ENCODE peak calls at places on chromosomes 11 and 22, in six cellular contexts. One of them, this sample, is unnamed.

GRCh38 chr22:50625131-50625567 is 2.8 kb downstream of the ARSA start:
- DNase-seq in body of pancreas: no peak
- DNase-seq in uterus: no peak
- DNase-seq in GM10248: no peak
- DNase-seq in stomach: no peak
- DNase-seq in tibial artery: no peak
- DNase-seq in this sample: no peak

GRCh38 chr11:100080821-100081220 is 606.3 kb upstream of the ARHGAP42 start:
- DNase-seq in uterus: no peak
- DNase-seq in body of pancreas: no peak
- DNase-seq in GM10248: no peak
- DNase-seq in stomach: no peak
- DNase-seq in tibial artery: no peak
- DNase-seq in this sample: no peak

GRCh38 chr11:30497600-30497999 is 88.6 kb downstream of the MPPED2 start:
- DNase-seq in tibial artery: no peak
- DNase-seq in uterus: no peak
- DNase-seq in GM10248: no peak
- DNase-seq in body of pancreas: no peak
- DNase-seq in stomach: no peak
- DNase-seq in this sample: no peak

GRCh38 chr11:131763193-131763890 is 392.9 kb downstream of the NTM start:
- DNase-seq in stomach: no peak
- DNase-seq in body of pancreas: no peak
- DNase-seq in GM10248: no peak
- DNase-seq in tibial artery: no peak
- DNase-seq in uterus: no peak
- DNase-seq in this sample: no peak

GRCh38 chr11:106644824-106645223 is 373.5 kb downstream of the GUCY1A2 start:
- DNase-seq in tibial artery: no peak
- DNase-seq in uterus: no peak
- DNase-seq in GM10248: no peak
- DNase-seq in stomach: no peak
- DNase-seq in body of pancreas: no peak
- DNase-seq in this sample: no peak

GRCh38 chr11:75719089-75719638 is 1.5 kb downstream of the MOGAT2 start:
- DNase-seq in body of pancreas: no peak
- DNase-seq in uterus: no peak
- DNase-seq in stomach: peak; percentile 30
- DNase-seq in tibial artery: no peak
- DNase-seq in GM10248: peak; percentile 57
- DNase-seq in this sample: peak; percentile 33

GRCh38 chr22:24155597-24156145 is 25.6 kb upstream of the SUSD2 start:
- DNase-seq in stomach: peak; percentile 84
- DNase-seq in tibial artery: peak; percentile 93
- DNase-seq in GM10248: peak; percentile 74
- DNase-seq in body of pancreas: peak; percentile 84
- DNase-seq in uterus: peak; percentile 83
- DNase-seq in this sample: peak; percentile 87

GRCh38 chr11:58186938-58187337 is 1.9 kb upstream of the OR9Q2 start:
- DNase-seq in tibial artery: no peak
- DNase-seq in body of pancreas: no peak
- DNase-seq in uterus: no peak
- DNase-seq in GM10248: no peak
- DNase-seq in stomach: no peak
- DNase-seq in this sample: no peak

GRCh38 chr11:75969626-75970308 is 154.8 kb downstream of the UVRAG start:
- DNase-seq in GM10248: no peak
- DNase-seq in uterus: no peak
- DNase-seq in tibial artery: no peak
- DNase-seq in body of pancreas: no peak
- DNase-seq in stomach: no peak
- DNase-seq in this sample: no peak

GRCh38 chr22:47106806-47107205 is 344.4 kb downstream of the TBC1D22A start:
- DNase-seq in tibial artery: no peak
- DNase-seq in body of pancreas: no peak
- DNase-seq in uterus: no peak
- DNase-seq in stomach: no peak
- DNase-seq in GM10248: no peak
- DNase-seq in this sample: no peak

GRCh38 chr11:118370774-118371173 is 11.4 kb downstream of the UBE4A start:
- DNase-seq in uterus: no peak
- DNase-seq in body of pancreas: no peak
- DNase-seq in tibial artery: no peak
- DNase-seq in GM10248: no peak
- DNase-seq in stomach: no peak
- DNase-seq in this sample: no peak

GRCh38 chr11:3340025-3340424 is 38.9 kb downstream of the ZNF195 start:
- DNase-seq in GM10248: no peak
- DNase-seq in body of pancreas: no peak
- DNase-seq in stomach: no peak
- DNase-seq in uterus: no peak
- DNase-seq in tibial artery: no peak
- DNase-seq in this sample: no peak

GRCh38 chr11:86748296-86748695 is 52.0 kb upstream of the PRSS23 start:
- DNase-seq in uterus: no peak
- DNase-seq in GM10248: no peak
- DNase-seq in stomach: no peak
- DNase-seq in body of pancreas: no peak
- DNase-seq in tibial artery: no peak
- DNase-seq in this sample: no peak

GRCh38 chr11:36411202-36411640 is 98.9 kb downstream of the TRAF6 start:
- DNase-seq in GM10248: peak; percentile 50
- DNase-seq in uterus: no peak
- DNase-seq in tibial artery: no peak
- DNase-seq in body of pancreas: no peak
- DNase-seq in stomach: peak; percentile 28
- DNase-seq in this sample: no peak

GRCh38 chr11:2789331-2789730 is 89.5 kb upstream of the KCNQ1OT1 start:
- DNase-seq in GM10248: no peak
- DNase-seq in uterus: no peak
- DNase-seq in tibial artery: peak; percentile 50
- DNase-seq in body of pancreas: no peak
- DNase-seq in stomach: peak; percentile 23
- DNase-seq in this sample: peak; percentile 65

DNA sequence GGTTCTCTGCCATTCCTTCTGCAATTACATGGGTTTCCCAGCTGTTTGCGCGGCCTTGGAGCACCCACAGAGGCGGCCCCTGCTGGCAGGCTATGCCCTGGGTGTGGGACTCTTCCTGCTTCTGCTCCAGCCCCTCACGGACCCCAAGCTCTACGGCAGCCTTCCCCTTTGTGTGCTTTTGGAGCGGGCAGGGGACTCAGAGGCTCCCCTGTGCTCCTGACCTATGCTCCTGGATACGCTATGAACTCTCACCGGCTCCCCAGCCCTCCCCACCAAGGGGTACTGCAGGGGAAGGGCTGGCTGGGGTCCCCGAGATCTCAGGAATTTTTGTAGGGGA is 2.6 kb downstream of the RCE1 start:
- DNase-seq in body of pancreas: no peak
- DNase-seq in GM10248: no peak
- DNase-seq in uterus: no peak
- DNase-seq in tibial artery: peak; percentile 57
- DNase-seq in stomach: peak; percentile 21
- DNase-seq in this sample: peak; percentile 64
- TF ChIP-seq CTCF in body of pancreas: no peak
- TF ChIP-seq CTCF in GM10248: no peak
- TF ChIP-seq CTCF in uterus: no peak
- TF ChIP-seq CTCF in tibial artery: no peak
- TF ChIP-seq CTCF in stomach: no peak
- TF ChIP-seq CTCF in this sample: no peak

DNA sequence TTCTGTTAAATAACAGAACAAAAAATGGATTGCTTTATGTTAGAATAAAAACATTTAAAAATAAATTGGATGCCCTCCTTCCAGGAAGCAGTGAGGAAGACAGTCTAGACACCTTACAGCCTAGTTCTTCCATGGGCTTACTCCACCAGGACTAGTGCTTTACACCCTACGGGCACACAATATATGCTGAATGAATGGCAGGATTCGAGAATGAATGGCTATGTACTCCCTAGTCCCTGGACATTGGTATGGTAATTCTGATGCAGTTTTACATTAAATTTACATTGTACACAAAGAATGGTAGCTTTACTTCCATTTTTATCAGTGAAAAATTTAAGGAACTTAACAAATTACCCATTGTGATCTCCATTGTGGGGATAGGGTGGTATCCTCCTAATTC is 16.7 kb downstream of the TMEM218 start:
- DNase-seq in stomach: no peak
- DNase-seq in body of pancreas: no peak
- DNase-seq in tibial artery: no peak
- DNase-seq in uterus: no peak
- DNase-seq in GM10248: no peak
- DNase-seq in this sample: no peak
- TF ChIP-seq CTCF in stomach: no peak
- TF ChIP-seq CTCF in body of pancreas: no peak
- TF ChIP-seq CTCF in tibial artery: no peak
- TF ChIP-seq CTCF in uterus: no peak
- TF ChIP-seq CTCF in GM10248: no peak
- TF ChIP-seq CTCF in this sample: no peak

DNA sequence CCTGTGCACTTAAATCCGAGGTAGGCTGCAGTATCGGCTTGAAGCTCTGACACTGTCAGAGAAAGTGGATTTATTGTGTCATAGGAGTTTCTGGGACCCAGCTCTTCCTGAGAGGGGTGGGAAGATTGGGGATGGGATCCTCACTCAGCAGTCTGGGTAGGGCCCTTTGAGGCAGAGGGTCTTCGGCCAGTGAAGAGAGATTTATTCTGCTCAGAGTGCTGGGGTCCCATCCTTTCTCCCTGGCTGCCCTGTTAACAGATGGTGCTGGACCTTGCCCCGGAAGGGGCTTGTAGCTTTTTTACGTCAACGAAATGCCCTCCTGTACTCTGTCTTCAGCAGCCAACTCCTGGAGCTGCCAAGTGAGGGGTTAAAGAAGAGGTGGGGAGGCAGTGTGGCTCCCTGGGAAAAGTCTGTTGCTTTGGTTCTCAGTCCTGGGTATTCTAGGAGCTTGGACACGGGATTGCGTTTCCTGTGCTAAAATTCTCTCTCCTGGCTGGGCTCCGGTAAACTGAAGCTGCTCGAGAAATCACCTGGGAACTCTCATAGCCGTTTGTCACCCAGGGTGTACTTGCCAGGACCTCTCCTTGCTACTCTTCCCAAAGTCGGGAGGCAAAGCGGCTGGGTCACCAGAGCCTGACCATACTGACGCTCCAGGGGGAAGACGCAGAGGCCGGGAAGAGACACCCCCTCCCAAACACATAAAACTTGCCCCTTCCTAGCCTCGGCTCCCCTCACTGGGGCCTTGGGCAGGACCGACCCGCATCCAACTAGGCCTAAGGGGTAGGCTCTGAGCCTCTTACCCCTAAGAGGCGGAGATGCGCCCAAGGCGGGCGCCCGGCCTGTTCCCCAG is 806 bp upstream of the SMDT1 start:
- DNase-seq in stomach: no peak
- DNase-seq in tibial artery: peak; percentile 76
- DNase-seq in GM10248: no peak
- DNase-seq in body of pancreas: peak; percentile 31
- DNase-seq in uterus: peak; percentile 43
- DNase-seq in this sample: no peak
- TF ChIP-seq CTCF in stomach: no peak
- TF ChIP-seq CTCF in tibial artery: no peak
- TF ChIP-seq CTCF in GM10248: no peak
- TF ChIP-seq CTCF in body of pancreas: no peak
- TF ChIP-seq CTCF in uterus: no peak
- TF ChIP-seq CTCF in this sample: no peak

DNA sequence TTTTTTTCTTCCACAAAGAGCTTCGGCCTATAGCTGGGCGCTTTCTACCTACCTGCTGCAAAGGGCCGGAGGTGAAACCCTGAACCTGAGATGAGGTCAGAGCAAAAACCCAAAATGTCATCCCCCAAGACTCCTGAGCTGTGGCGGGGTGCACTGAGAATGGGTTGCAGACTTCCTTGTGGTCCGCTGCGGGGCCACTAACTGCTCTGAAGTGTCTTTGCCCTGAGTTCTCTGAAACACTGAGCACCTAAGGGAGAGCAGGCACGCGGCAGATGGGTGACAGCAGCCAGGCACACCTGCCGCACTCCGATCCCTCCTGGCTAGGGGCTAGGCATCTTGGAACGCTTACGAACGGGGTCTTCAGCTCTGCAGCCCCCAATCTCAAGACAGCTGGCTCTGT is 29.3 kb downstream of the RASD2 start:
- DNase-seq in stomach: no peak
- DNase-seq in GM10248: no peak
- DNase-seq in uterus: no peak
- DNase-seq in body of pancreas: no peak
- DNase-seq in tibial artery: no peak
- DNase-seq in this sample: no peak
- TF ChIP-seq CTCF in stomach: no peak
- TF ChIP-seq CTCF in GM10248: no peak
- TF ChIP-seq CTCF in uterus: no peak
- TF ChIP-seq CTCF in body of pancreas: no peak
- TF ChIP-seq CTCF in tibial artery: no peak
- TF ChIP-seq CTCF in this sample: no peak

DNA sequence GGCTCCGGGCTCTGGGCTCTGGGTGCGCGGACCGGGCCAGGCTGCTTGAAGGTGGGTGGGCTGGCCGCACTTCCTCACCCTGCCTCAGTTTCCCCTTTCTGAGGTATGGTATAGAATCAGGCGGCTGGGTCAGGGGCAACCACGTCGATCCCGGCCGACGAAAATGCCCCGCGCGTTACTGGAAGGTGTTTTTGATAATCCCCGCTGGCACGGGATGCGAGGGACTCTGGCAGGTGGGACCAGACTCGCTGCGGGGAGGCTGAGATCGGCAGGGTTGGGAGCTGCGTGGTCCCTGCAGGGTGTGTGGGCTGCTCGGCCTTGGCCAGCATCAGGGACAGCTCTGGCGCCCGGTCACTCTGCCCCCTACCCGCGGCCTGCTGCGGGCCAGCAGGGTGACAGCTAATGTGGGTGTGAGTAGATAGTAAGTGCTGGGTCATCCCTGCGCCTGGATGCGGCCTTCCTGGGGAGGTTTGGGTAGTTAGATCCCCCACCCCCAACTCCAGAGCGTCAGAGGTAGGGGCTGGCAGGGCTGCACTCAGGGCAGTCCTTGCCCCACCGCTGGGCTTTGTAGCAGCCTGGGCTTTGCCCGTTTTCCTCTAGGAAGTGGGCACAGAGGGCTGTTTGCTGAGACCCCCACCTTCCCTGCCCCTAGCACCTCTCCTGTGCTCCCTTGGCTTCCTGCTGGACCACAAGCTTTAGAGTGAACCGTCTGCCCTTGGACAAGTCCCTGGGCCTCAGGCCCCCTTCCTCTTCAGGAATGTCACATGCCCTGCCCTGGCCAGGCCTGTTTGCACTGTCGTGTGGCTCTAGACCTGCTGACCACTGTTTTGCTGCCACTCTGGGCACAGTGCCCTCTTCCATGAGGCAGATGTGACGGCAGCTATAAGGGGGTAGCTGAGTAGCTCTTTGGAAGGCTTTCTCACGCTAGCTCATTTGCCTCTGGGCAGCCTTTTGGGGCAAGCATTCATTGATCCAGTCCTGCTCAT is 579 bp downstream of the TANGO2 start:
- DNase-seq in uterus: no peak
- DNase-seq in tibial artery: peak; percentile 94
- DNase-seq in GM10248: no peak
- DNase-seq in stomach: peak; percentile 85
- DNase-seq in body of pancreas: peak; percentile 78
- DNase-seq in this sample: peak; percentile 86
- TF ChIP-seq CTCF in uterus: no peak
- TF ChIP-seq CTCF in tibial artery: no peak
- TF ChIP-seq CTCF in GM10248: no peak
- TF ChIP-seq CTCF in stomach: no peak
- TF ChIP-seq CTCF in body of pancreas: no peak
- TF ChIP-seq CTCF in this sample: no peak